ENCODE peak calls at places on chromosomes 5 and 9, in ten cellular contexts. G is AG04450; O is astrocyte; M is left ventricle myocardium inferior; V is cardiac fibroblast; P is PC-9; Z is bronchial epithelial cell; I is foreskin fibroblast; E is Caco-2; T is CD8-positive, alpha-beta T cell. K is an unnamed sample.

GRCh38 chr9:122309861-122310260 is 45.2 kb downstream of the MRRF start:
- DNase-seq in T (no peak), M (no peak), G (no peak), Z (no peak), E (no peak), I (no peak), O (no peak), P (no peak), V (no peak), K (no peak)

GRCh38 chr5:146910239-146910638 is 31.7 kb upstream of the PPP2R2B start:
- DNase-seq in O (no peak), I (no peak), M (no peak), V (no peak), T (no peak), E (no peak), G (no peak), P (no peak), Z (peak), K (no peak)

GRCh38 chr9:136668983-136669790 is 6.5 kb downstream of the EGFL7 start:
- DNase-seq in T (no peak), E (no peak), I (no peak), V (no peak), P (no peak), Z (peak), M (no peak), O (no peak), G (no peak), K (no peak)

GRCh38 chr9:124452841-124453585 is 2.8 kb downstream of the ADGRD2 start:
- DNase-seq in P (no peak), I (no peak), M (no peak), O (no peak), E (peak), Z (no peak), G (no peak), T (no peak), V (no peak), K (no peak)

GRCh38 chr9:137814841-137815240 is 62.7 kb upstream of the CACNA1B start:
- DNase-seq in O (no peak), Z (no peak), T (no peak), I (no peak), P (no peak), G (no peak), M (no peak), V (no peak), E (no peak), K (no peak)

GRCh38 chr5:42108468-42108867 is 183.4 kb downstream of the FBXO4 start:
- DNase-seq in P (peak), O (no peak), G (no peak), V (no peak), Z (peak), E (no peak), M (no peak), I (no peak), T (no peak), K (no peak)

GRCh38 chr9:100437860-100438805 is 11.2 kb downstream of the MSANTD3 start:
- DNase-seq in Z (peak), I (peak), E (peak), M (peak), G (peak), T (peak), O (peak), P (peak), V (peak), K (peak)

GRCh38 chr5:73495772-73496346 is 2.4 kb upstream of the BTF3 start:
- DNase-seq in Z (no peak), T (no peak), M (no peak), O (no peak), E (peak), P (no peak), I (no peak), V (no peak), G (no peak), K (no peak)

GRCh38 chr5:77993141-77993540 is 217.0 kb upstream of the TBCA start:
- DNase-seq in E (no peak), Z (no peak), T (no peak), G (no peak), P (no peak), V (no peak), M (no peak), O (no peak), I (no peak), K (no peak)

GRCh38 chr9:16501098-16501663 is 369.3 kb downstream of the BNC2 start:
- DNase-seq in T (no peak), E (no peak), M (no peak), I (peak), G (no peak), P (peak), O (peak), V (peak), Z (peak), K (peak)

GRCh38 chr5:86118542-86118941 is 499.2 kb upstream of the COX7C start:
- DNase-seq in G (no peak), Z (peak), E (no peak), M (no peak), V (no peak), P (no peak), I (no peak), O (no peak), T (no peak), K (no peak)

GRCh38 chr5:113237893-113238292 is 196.9 kb downstream of the TSSK1B start:
- DNase-seq in E (no peak), G (no peak), Z (no peak), V (no peak), T (no peak), O (no peak), I (no peak), P (no peak), M (no peak), K (no peak)

GRCh38 chr5:113234546-113234945 is 200.2 kb downstream of the TSSK1B start:
- DNase-seq in I (no peak), M (no peak), V (no peak), P (no peak), O (no peak), Z (no peak), G (no peak), T (no peak), E (no peak), K (no peak)

GRCh38 chr5:113233606-113234005 is 201.2 kb downstream of the TSSK1B start:
- DNase-seq in T (no peak), V (no peak), E (no peak), Z (no peak), M (no peak), I (no peak), O (peak), P (no peak), G (no peak), K (no peak)

GRCh38 chr5:113236536-113237308 is 198.1 kb downstream of the TSSK1B start:
- DNase-seq in I (no peak), P (no peak), E (no peak), Z (peak), V (no peak), M (no peak), G (no peak), O (no peak), T (no peak), K (no peak)

GRCh38 chr5:113235884-113236283 is 198.9 kb downstream of the TSSK1B start:
- DNase-seq in T (no peak), I (no peak), M (no peak), G (no peak), P (no peak), Z (peak), O (no peak), E (no peak), V (no peak), K (no peak)
- H3K4me3 ChIP-seq in T (no peak), I (no peak), M (no peak), G (no peak), P (no peak), Z (no peak), O (no peak), E (no peak), V (no peak), K (no peak)

GRCh38 chr5:140072812-140073211 is 29.7 kb upstream of the NRG2 start:
- DNase-seq in G (no peak), V (no peak), M (no peak), T (no peak), P (no peak), Z (no peak), O (no peak), E (no peak), I (no peak), K (no peak)

GRCh38 chr5:140076788-140077187 is 33.7 kb upstream of the NRG2 start:
- DNase-seq in M (no peak), P (no peak), E (no peak), V (no peak), G (no peak), I (no peak), Z (no peak), T (no peak), O (no peak), K (no peak)

GRCh38 chr5:140076142-140076541 is 33.0 kb upstream of the NRG2 start:
- DNase-seq in O (no peak), T (no peak), V (no peak), M (no peak), I (no peak), G (no peak), Z (no peak), P (no peak), E (no peak), K (no peak)

GRCh38 chr5:140073296-140073695 is 30.2 kb upstream of the NRG2 start:
- DNase-seq in I (no peak), P (no peak), V (peak), G (no peak), T (no peak), O (no peak), M (no peak), E (no peak), Z (peak), K (peak)

GRCh38 chr5:140075371-140075770 is 32.3 kb upstream of the NRG2 start:
- DNase-seq in T (no peak), Z (peak), M (no peak), V (peak), G (no peak), O (no peak), P (peak), I (no peak), E (no peak), K (peak)
- TF ChIP-seq CTCF in T (no peak), Z (no peak), M (peak), V (no peak), G (peak), O (peak), P (peak), I (no peak), E (no peak), K (peak)

GRCh38 chr5:34042302-34042701 is 711 bp downstream of the C1QTNF3 start:
- DNase-seq in O (no peak), Z (no peak), E (no peak), I (no peak), G (no peak), T (no peak), P (no peak), M (peak), V (no peak), K (no peak)
- H3K4me3 ChIP-seq in O (no peak), Z (no peak), E (no peak), I (no peak), G (no peak), T (no peak), P (no peak), M (no peak), V (no peak), K (peak)

GRCh38 chr5:11642398-11642797 is 261.8 kb downstream of the CTNND2 start:
- DNase-seq in E (no peak), P (no peak), M (no peak), O (no peak), I (no peak), V (no peak), G (no peak), Z (no peak), T (no peak), K (no peak)
- TF ChIP-seq CTCF in E (no peak), P (no peak), M (no peak), O (no peak), I (no peak), V (no peak), G (no peak), Z (no peak), T (no peak), K (no peak)